ENCODE peak calls at places on chromosome 2, in ten cellular contexts. W is AG09309; Y is fibroblast of pulmonary artery; P is breast epithelium; G is upper lobe of right lung; S is naive thymus-derived CD4-positive, alpha-beta T cell; L is astrocyte; X is psoas muscle; V is GM23338; K is left ventricle myocardium inferior. H is an unnamed sample.

GRCh38 chr2:47061989-47062678 is 93.0 kb downstream of the STPG4 start:
- DNase-seq in W (no peak), Y (no peak), P (no peak), G (no peak), S (no peak), L (no peak), X (no peak), V (no peak), K (no peak), H (no peak)

GRCh38 chr2:20525041-20526035 is 78.5 kb downstream of the RHOB start:
- DNase-seq in W (no peak), Y (peak), P (no peak), G (peak), S (no peak), L (peak), X (peak), V (no peak), K (no peak), H (peak)

GRCh38 chr2:5530022-5530696 is 162.0 kb upstream of the SOX11 start:
- DNase-seq in W (no peak), Y (no peak), P (no peak), G (no peak), S (no peak), L (no peak), X (no peak), V (no peak), K (no peak), H (no peak)

GRCh38 chr2:238240761-238241711 is 1.2 kb upstream of the HES6 start:
- DNase-seq in W (no peak), Y (no peak), P (peak), G (peak), S (no peak), L (peak), X (peak), V (peak), K (peak), H (peak)

GRCh38 chr2:192190474-192190873 is 4.3 kb downstream of the TMEFF2 start:
- DNase-seq in W (peak), Y (peak), P (no peak), G (no peak), S (no peak), L (peak), X (no peak), V (no peak), K (no peak), H (no peak)

GRCh38 chr2:165369131-165369935 is 100.2 kb upstream of the CSRNP3 start:
- DNase-seq in W (no peak), Y (peak), P (peak), G (no peak), S (no peak), L (peak), X (no peak), V (peak), K (no peak), H (no peak)

GRCh38 chr2:118168606-118169005 is 80.3 kb downstream of the INSIG2 start:
- DNase-seq in W (no peak), Y (no peak), P (no peak), G (no peak), S (no peak), L (no peak), X (no peak), V (no peak), K (no peak), H (no peak)

GRCh38 chr2:19354417-19355022 is 3.9 kb downstream of the OSR1 start:
- DNase-seq in W (no peak), Y (no peak), P (no peak), G (no peak), S (no peak), L (no peak), X (no peak), V (no peak), K (no peak), H (no peak)

GRCh38 chr2:238920601-238921001 is 72.7 kb downstream of the TWIST2 start:
- DNase-seq in W (no peak), Y (no peak), P (no peak), G (no peak), S (no peak), L (no peak), X (no peak), V (no peak), K (no peak), H (no peak)

GRCh38 chr2:186347472-186347871 is 138.6 kb upstream of the ZC3H15 start:
- DNase-seq in W (no peak), Y (peak), P (no peak), G (no peak), S (no peak), L (peak), X (no peak), V (no peak), K (no peak), H (peak)

GRCh38 chr2:14634223-14634884 is 1.8 kb downstream of the LRATD1 start:
- DNase-seq in W (no peak), Y (peak), P (peak), G (peak), S (no peak), L (peak), X (peak), V (peak), K (peak), H (peak)

DNA sequence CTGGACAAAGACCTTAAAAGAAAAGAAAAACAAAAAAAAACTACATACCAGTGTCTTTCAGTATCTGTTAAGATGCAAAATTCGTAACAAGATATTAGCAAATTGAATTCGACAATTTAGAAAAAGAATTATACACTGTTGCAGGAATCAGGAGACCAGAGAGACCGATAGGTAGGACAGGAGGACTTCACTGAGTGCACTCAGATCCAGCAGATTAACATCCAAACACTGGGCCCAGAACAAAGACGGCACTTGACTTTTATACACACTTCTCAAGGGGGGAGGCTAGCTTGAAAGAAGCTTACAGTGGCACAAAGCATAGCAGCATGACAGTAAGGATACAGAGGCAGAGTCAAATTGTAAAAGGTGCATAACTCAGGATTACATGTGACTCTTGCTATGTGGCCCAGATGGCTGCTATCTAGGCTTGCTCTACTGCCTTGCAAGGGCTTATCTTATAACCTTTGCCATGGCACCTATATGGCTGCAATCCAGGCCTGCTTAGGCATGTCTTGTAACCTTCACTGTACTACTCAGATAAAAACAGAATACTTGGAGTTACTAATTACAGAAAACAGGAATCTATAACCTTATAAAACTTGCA is 507.3 kb upstream of the LRRTM4 start:
- DNase-seq in W (no peak), Y (no peak), P (no peak), G (no peak), S (no peak), L (no peak), X (no peak), V (peak), K (no peak), H (no peak)
- H3K4me3 ChIP-seq in W (no peak), Y (no peak), P (no peak), G (no peak), S (no peak), L (no peak), X (no peak), V (no peak), K (no peak), H (no peak)

DNA sequence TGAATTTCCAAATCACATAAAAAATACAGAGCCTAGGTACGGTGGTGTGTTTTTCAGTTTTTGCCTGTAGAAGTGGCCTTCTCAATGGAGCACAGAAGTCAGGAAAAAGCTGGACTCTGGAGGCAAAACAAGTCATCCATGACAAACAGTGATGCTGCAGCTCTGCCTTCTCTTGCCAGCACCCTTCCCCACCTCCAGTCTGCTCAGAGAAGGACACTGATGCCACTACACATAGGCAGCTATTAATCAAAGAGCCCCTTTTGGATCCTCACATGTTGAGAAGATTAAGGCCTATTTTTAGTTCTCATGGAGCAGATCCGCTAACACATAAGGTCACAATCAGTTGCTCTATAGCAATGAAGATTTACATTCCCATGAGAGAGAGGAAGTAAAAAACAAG is 181.6 kb upstream of the GALNT5 start:
- DNase-seq in W (no peak), Y (no peak), P (no peak), G (no peak), S (no peak), L (no peak), X (no peak), V (no peak), K (no peak), H (no peak)
- H3K4me3 ChIP-seq in W (no peak), Y (no peak), P (no peak), G (no peak), S (no peak), L (no peak), X (no peak), V (no peak), K (no peak), H (no peak)

GRCh38 chr2:16196687-16197503 is 256.5 kb downstream of the MYCN start:
- DNase-seq in W (no peak), Y (no peak), P (no peak), G (no peak), S (no peak), L (no peak), X (no peak), V (no peak), K (no peak), H (no peak)

GRCh38 chr2:16198166-16198912 is 258.0 kb downstream of the MYCN start:
- DNase-seq in W (no peak), Y (no peak), P (no peak), G (no peak), S (no peak), L (no peak), X (no peak), V (no peak), K (no peak), H (no peak)

GRCh38 chr2:16199882-16200590 is 259.7 kb downstream of the MYCN start:
- DNase-seq in W (no peak), Y (no peak), P (no peak), G (no peak), S (no peak), L (no peak), X (no peak), V (no peak), K (no peak), H (no peak)

GRCh38 chr2:16195681-16196070 is 255.3 kb downstream of the MYCN start:
- DNase-seq in W (no peak), Y (no peak), P (no peak), G (no peak), S (no peak), L (no peak), X (no peak), V (no peak), K (no peak), H (no peak)

DNA sequence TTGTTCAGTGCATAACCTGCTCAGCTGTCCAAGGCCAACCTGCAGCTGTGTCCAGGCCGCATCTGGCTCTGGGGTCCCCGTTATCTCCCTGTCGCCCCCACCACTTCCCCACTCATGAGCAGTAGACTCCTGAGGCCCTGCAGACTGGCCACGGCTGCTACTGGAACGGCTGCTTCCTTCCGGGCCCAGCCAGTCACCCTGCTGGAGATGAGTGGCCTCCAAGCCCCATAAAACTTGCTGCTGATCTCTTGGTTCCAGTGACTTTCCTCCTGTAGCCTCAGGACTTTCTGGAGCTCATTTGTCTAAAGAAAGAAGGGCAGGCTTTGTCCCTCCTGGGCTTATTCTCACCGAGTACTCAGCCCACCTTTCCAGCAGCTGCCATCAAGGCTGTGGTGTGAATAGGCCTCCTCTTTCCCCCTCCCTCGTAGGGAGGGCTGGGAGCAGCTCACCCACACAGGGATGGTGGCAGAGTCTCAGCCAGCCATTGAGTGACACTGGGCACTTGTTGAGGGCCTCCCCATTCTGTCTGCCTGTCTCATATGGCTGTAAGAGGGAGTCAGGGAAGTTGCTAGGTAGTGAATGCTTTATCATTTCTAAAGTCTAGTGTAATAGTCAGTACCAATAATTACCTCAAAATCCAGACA is 257.3 kb downstream of the MYCN start:
- DNase-seq in W (no peak), Y (no peak), P (no peak), G (no peak), S (no peak), L (no peak), X (no peak), V (no peak), K (no peak), H (peak)
- H3K4me3 ChIP-seq in W (no peak), Y (no peak), P (no peak), G (no peak), S (no peak), L (no peak), X (no peak), V (no peak), K (no peak), H (no peak)

GRCh38 chr2:201901770-201902169 is 95.4 kb downstream of the CDK15 start:
- DNase-seq in W (no peak), Y (no peak), P (no peak), G (no peak), S (no peak), L (no peak), X (no peak), V (peak), K (no peak), H (no peak)
- H3K4me3 ChIP-seq in W (no peak), Y (no peak), P (no peak), G (no peak), S (no peak), L (no peak), X (no peak), V (no peak), K (no peak), H (no peak)

DNA sequence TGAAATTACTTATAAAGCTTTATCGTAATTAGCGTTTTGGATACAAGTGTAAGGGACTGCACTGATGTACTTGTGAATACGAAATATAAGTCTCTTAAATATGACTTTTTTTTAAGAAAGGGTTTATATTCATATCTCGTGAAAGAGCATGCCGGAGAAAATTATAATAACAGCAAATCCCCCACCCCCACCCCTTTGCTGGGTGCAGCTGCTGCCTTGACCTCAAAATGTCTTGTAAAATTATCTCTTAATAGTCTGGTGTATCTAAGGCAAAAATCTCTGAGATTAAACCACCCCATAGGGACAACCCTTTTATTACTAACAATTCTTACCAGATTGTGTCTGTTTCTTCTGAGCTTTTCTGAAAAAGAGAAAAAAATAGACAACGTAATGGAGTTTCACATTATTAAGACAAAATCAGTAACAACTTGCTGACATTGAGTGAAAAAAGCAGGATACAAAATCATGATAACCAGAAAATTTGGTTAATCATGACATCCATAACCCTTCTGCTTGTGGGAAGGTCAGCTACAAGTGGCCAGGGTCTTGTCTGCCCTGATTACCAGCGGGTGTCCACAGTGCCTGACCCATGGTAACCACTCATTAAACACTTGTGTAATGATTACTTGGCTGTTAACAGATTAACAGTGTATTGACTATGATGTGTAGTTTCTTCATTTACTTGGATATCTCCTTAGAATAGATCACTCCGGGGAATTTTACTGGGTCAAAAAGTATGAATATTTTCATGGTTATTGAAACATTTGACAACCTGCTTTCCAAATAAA is 1.5 kb downstream of the STRADB start:
- DNase-seq in W (no peak), Y (no peak), P (no peak), G (no peak), S (no peak), L (no peak), X (no peak), V (no peak), K (no peak), H (no peak)
- H3K4me3 ChIP-seq in W (no peak), Y (peak), P (peak), G (peak), S (peak), L (peak), X (peak), V (peak), K (peak), H (peak)

GRCh38 chr2:73282924-73283544 is 1.2 kb downstream of the FBXO41 start:
- DNase-seq in W (no peak), Y (no peak), P (no peak), G (no peak), S (no peak), L (no peak), X (no peak), V (peak), K (no peak), H (no peak)
- H3K4me3 ChIP-seq in W (peak), Y (peak), P (peak), G (peak), S (peak), L (peak), X (no peak), V (peak), K (peak), H (peak)

GRCh38 chr2:25879133-25879730 is 945 bp upstream of the ASXL2 start:
- DNase-seq in W (peak), Y (peak), P (no peak), G (no peak), S (no peak), L (peak), X (no peak), V (no peak), K (no peak), H (no peak)
- H3K4me3 ChIP-seq in W (peak), Y (peak), P (peak), G (peak), S (peak), L (peak), X (peak), V (peak), K (peak), H (peak)

H was measured in skeletal muscle cell.